ENCODE peak calls at places on chromosomes 3 and 15, in five cellular contexts. B, F, C, G and M are unnamed samples.

GRCh38 chr15:31367730-31368344 is 41.2 kb downstream of the KLF13 start:
- DNase-seq in F (no peak), C (no peak), G (no peak), B (no peak), M (no peak)

GRCh38 chr3:141331370-141332318 is 36.7 kb upstream of the ZBTB38 start:
- DNase-seq in G (peak), C (peak), B (peak), F (peak), M (peak)

GRCh38 chr3:32684029-32684799 is 774 bp upstream of the CNOT10 start:
- DNase-seq in B (no peak), F (no peak), C (no peak), G (no peak), M (no peak)

GRCh38 chr3:110384601-110385000 is 687.0 kb upstream of the NECTIN3 start:
- DNase-seq in G (peak), C (peak), F (peak), B (no peak), M (no peak)

GRCh38 chr15:45425135-45425534 is 46.8 kb upstream of the GATM start:
- DNase-seq in C (no peak), G (peak), B (no peak), F (no peak), M (no peak)

GRCh38 chr3:62718515-62719320 is 156.5 kb downstream of the CADPS start:
- DNase-seq in C (no peak), B (no peak), F (no peak), G (peak), M (no peak)

GRCh38 chr3:15633766-15634588 is 32.4 kb downstream of the BTD start:
- DNase-seq in B (no peak), F (no peak), C (no peak), G (peak), M (no peak)

GRCh38 chr3:22835041-22835440 is 368.1 kb upstream of the UBE2E2 start:
- DNase-seq in B (no peak), G (peak), C (peak), F (no peak), M (no peak)

GRCh38 chr3:8996681-8997121 is 33.4 kb upstream of the RAD18 start:
- DNase-seq in G (peak), F (peak), C (peak), B (peak), M (no peak)

GRCh38 chr3:147589016-147589415 is 179.9 kb downstream of the ZIC1 start:
- DNase-seq in C (no peak), B (no peak), G (peak), F (no peak), M (peak)

GRCh38 chr3:1394188-1394587 is 301.4 kb downstream of the CNTN6 start:
- DNase-seq in B (no peak), C (no peak), F (no peak), G (no peak), M (no peak)

GRCh38 chr3:126850370-126851085 is 132.4 kb upstream of the PLXNA1 start:
- DNase-seq in G (peak), F (peak), C (peak), B (peak), M (no peak)

GRCh38 chr15:31260646-31261265 is 65.9 kb upstream of the KLF13 start:
- DNase-seq in F (no peak), C (no peak), B (no peak), G (no peak), M (no peak)

GRCh38 chr3:78988324-78988723 is 779.5 kb downstream of the ROBO1 start:
- DNase-seq in B (no peak), G (peak), C (no peak), F (peak), M (no peak)

GRCh38 chr15:40768492-40769309 is 1.1 kb upstream of the C15orf62 start:
- DNase-seq in C (no peak), G (no peak), B (no peak), F (no peak), M (no peak)

GRCh38 chr3:149701977-149702350 is 44.1 kb upstream of the WWTR1 start:
- DNase-seq in F (no peak), B (no peak), G (no peak), C (no peak), M (no peak)

GRCh38 chr3:44065311-44065710 is 176.4 kb upstream of the TOPAZ1 start:
- DNase-seq in G (no peak), F (no peak), B (peak), C (no peak), M (no peak)

GRCh38 chr3:136068708-136069107 is 103.2 kb downstream of the PPP2R3A start:
- DNase-seq in B (no peak), G (peak), C (no peak), F (peak), M (no peak)

GRCh38 chr15:80478075-80478474 is 73.9 kb downstream of the ARNT2 start:
- DNase-seq in G (peak), B (no peak), C (peak), F (no peak), M (no peak)

GRCh38 chr3:177960014-177960413 is 576.2 kb upstream of the KCNMB2 start:
- DNase-seq in C (peak), G (peak), B (peak), F (peak), M (no peak)

GRCh38 chr3:55489804-55490132 is 2.7 kb upstream of the WNT5A start:
- DNase-seq in G (peak), B (no peak), F (no peak), C (no peak), M (no peak)

GRCh38 chr3:165259518-165260193 is 63.5 kb upstream of the SLITRK3 start:
- DNase-seq in C (peak), F (no peak), G (peak), B (no peak), M (no peak)

GRCh38 chr15:63019539-63020109 is 22.9 kb upstream of the TPM1 start:
- DNase-seq in G (peak), C (peak), F (peak), B (no peak), M (peak)

GRCh38 chr3:135458539-135458938 is 507.0 kb upstream of the PPP2R3A start:
- DNase-seq in F (no peak), C (no peak), B (no peak), G (no peak), M (no peak)

GRCh38 chr3:120767106-120767505 is 24.6 kb downstream of the GTF2E1 start:
- DNase-seq in G (peak), F (no peak), C (no peak), B (no peak), M (no peak)

GRCh38 chr3:50254577-50255250 is 14.2 kb upstream of the SEMA3B start:
- DNase-seq in B (peak), G (peak), F (peak), C (peak), M (no peak)

GRCh38 chr3:132315851-132316250 is 1.4 kb upstream of the ACP3 start:
- DNase-seq in G (no peak), F (no peak), C (no peak), B (no peak), M (no peak)

GRCh38 chr15:74867562-74868458 is 5.4 kb downstream of the SCAMP2 start:
- DNase-seq in B (no peak), C (no peak), F (no peak), G (no peak), M (no peak)

GRCh38 chr15:25990245-25990644 is 127.1 kb upstream of the ATP10A start:
- DNase-seq in F (no peak), C (no peak), G (no peak), B (no peak), M (no peak)

GRCh38 chr15:68818088-68818670 is 2.5 kb downstream of the ANP32A start:
- DNase-seq in F (peak), G (peak), B (peak), C (peak), M (no peak)

GRCh38 chr3:44999782-45000181 is 23.7 kb downstream of the EXOSC7 start:
- DNase-seq in C (no peak), G (no peak), F (no peak), B (no peak), M (no peak)

GRCh38 chr15:55434989-55435825 is 26.9 kb downstream of the PIERCE2 start:
- DNase-seq in C (peak), G (peak), F (peak), B (no peak), M (peak)
- TF ChIP-seq CTCF in C (peak), G (peak), F (peak), B (peak), M (peak)

GRCh38 chr15:93348711-93349110 is 259.7 kb upstream of the RGMA start:
- DNase-seq in B (no peak), G (no peak), F (no peak), C (no peak), M (no peak)
- TF ChIP-seq CTCF in B (no peak), G (no peak), F (no peak), C (no peak), M (no peak)

GRCh38 chr3:192216067-192216466 is 511.3 kb downstream of the FGF12 start:
- DNase-seq in F (no peak), C (no peak), G (no peak), B (no peak), M (no peak)

GRCh38 chr3:192207239-192207638 is 520.1 kb downstream of the FGF12 start:
- DNase-seq in G (peak), C (no peak), B (no peak), F (no peak), M (no peak)

GRCh38 chr3:192212979-192213378 is 514.4 kb downstream of the FGF12 start:
- DNase-seq in B (no peak), G (no peak), F (no peak), C (no peak), M (no peak)

GRCh38 chr3:192207661-192208060 is 519.7 kb downstream of the FGF12 start:
- DNase-seq in F (no peak), G (no peak), C (no peak), B (no peak), M (no peak)

GRCh38 chr3:192212335-192212734 is 515.0 kb downstream of the FGF12 start:
- DNase-seq in G (no peak), B (no peak), F (no peak), C (no peak), M (no peak)
- TF ChIP-seq CTCF in G (peak), B (no peak), F (no peak), C (peak), M (no peak)

GRCh38 chr15:83656943-83657528 is 3.1 kb downstream of the ADAMTSL3 start:
- DNase-seq in F (no peak), B (no peak), G (no peak), C (no peak), M (no peak)
- TF ChIP-seq CTCF in F (no peak), B (no peak), G (no peak), C (no peak), M (no peak)